ENCODE peak calls at places on chromosomes 5 and 9, in nine cellular contexts. One of them, this sample, is unnamed.
A peak's percentile ranks its signal among the peaks of the same experiment; 100 is the strongest.

GRCh38 chr5:122180146-122180712 is 50.9 kb downstream of the ZNF474 start:
- DNase-seq in Calu3: no peak
- DNase-seq in RWPE1: no peak
- DNase-seq in anterior cingulate cortex: no peak
- DNase-seq in HEK293T: no peak
- DNase-seq in AG04450: no peak
- DNase-seq in AG09319: no peak
- DNase-seq in heart right ventricle: no peak
- DNase-seq in activated naive CD8-positive, alpha-beta T cell treated with anti-CD3 and anti-CD28 coated beads, Interleukin-2, amount 50 U/mL, for 24 hours: no peak
- DNase-seq in this sample: no peak

GRCh38 chr5:82719368-82719767 is 357.8 kb downstream of the TMEM167A start:
- DNase-seq in Calu3: no peak
- DNase-seq in RWPE1: no peak
- DNase-seq in anterior cingulate cortex: no peak
- DNase-seq in HEK293T: no peak
- DNase-seq in AG04450: no peak
- DNase-seq in AG09319: no peak
- DNase-seq in heart right ventricle: no peak
- DNase-seq in activated naive CD8-positive, alpha-beta T cell treated with anti-CD3 and anti-CD28 coated beads, Interleukin-2, amount 50 U/mL, for 24 hours: no peak
- DNase-seq in this sample: peak; percentile 44

GRCh38 chr9:4970970-4971641 is 14.0 kb upstream of the JAK2 start:
- DNase-seq in Calu3: peak; percentile 43
- DNase-seq in RWPE1: no peak
- DNase-seq in anterior cingulate cortex: no peak
- DNase-seq in HEK293T: no peak
- DNase-seq in AG04450: no peak
- DNase-seq in AG09319: no peak
- DNase-seq in heart right ventricle: no peak
- DNase-seq in activated naive CD8-positive, alpha-beta T cell treated with anti-CD3 and anti-CD28 coated beads, Interleukin-2, amount 50 U/mL, for 24 hours: peak; percentile 70
- DNase-seq in this sample: no peak

GRCh38 chr9:97038551-97038908 is 412 bp downstream of the CTSV start:
- DNase-seq in Calu3: no peak
- DNase-seq in RWPE1: peak; percentile 39
- DNase-seq in anterior cingulate cortex: no peak
- DNase-seq in HEK293T: no peak
- DNase-seq in AG04450: no peak
- DNase-seq in AG09319: no peak
- DNase-seq in heart right ventricle: no peak
- DNase-seq in activated naive CD8-positive, alpha-beta T cell treated with anti-CD3 and anti-CD28 coated beads, Interleukin-2, amount 50 U/mL, for 24 hours: no peak
- DNase-seq in this sample: no peak

GRCh38 chr9:87107072-87107471 is 159.8 kb upstream of the GAS1 start:
- DNase-seq in Calu3: no peak
- DNase-seq in RWPE1: peak; percentile 70
- DNase-seq in anterior cingulate cortex: no peak
- DNase-seq in HEK293T: peak; percentile 19
- DNase-seq in AG04450: no peak
- DNase-seq in AG09319: no peak
- DNase-seq in heart right ventricle: no peak
- DNase-seq in activated naive CD8-positive, alpha-beta T cell treated with anti-CD3 and anti-CD28 coated beads, Interleukin-2, amount 50 U/mL, for 24 hours: no peak
- DNase-seq in this sample: no peak

GRCh38 chr9:33263131-33263935 is 1.2 kb downstream of the BAG1 start:
- DNase-seq in Calu3: no peak
- DNase-seq in RWPE1: peak; percentile 23
- DNase-seq in anterior cingulate cortex: no peak
- DNase-seq in HEK293T: no peak
- DNase-seq in AG04450: no peak
- DNase-seq in AG09319: no peak
- DNase-seq in heart right ventricle: no peak
- DNase-seq in activated naive CD8-positive, alpha-beta T cell treated with anti-CD3 and anti-CD28 coated beads, Interleukin-2, amount 50 U/mL, for 24 hours: peak; percentile 19
- DNase-seq in this sample: peak; percentile 7

GRCh38 chr9:134709512-134710270 is 68.1 kb downstream of the COL5A1 start:
- DNase-seq in Calu3: no peak
- DNase-seq in RWPE1: no peak
- DNase-seq in anterior cingulate cortex: no peak
- DNase-seq in HEK293T: no peak
- DNase-seq in AG04450: no peak
- DNase-seq in AG09319: no peak
- DNase-seq in heart right ventricle: peak; percentile 23
- DNase-seq in activated naive CD8-positive, alpha-beta T cell treated with anti-CD3 and anti-CD28 coated beads, Interleukin-2, amount 50 U/mL, for 24 hours: no peak
- DNase-seq in this sample: peak; percentile 27

GRCh38 chr5:39760385-39761198 is 335.8 kb upstream of the DAB2 start:
- DNase-seq in Calu3: no peak
- DNase-seq in RWPE1: peak; percentile 18
- DNase-seq in anterior cingulate cortex: no peak
- DNase-seq in HEK293T: no peak
- DNase-seq in AG04450: peak; percentile 80
- DNase-seq in AG09319: peak; percentile 88
- DNase-seq in heart right ventricle: no peak
- DNase-seq in activated naive CD8-positive, alpha-beta T cell treated with anti-CD3 and anti-CD28 coated beads, Interleukin-2, amount 50 U/mL, for 24 hours: no peak
- DNase-seq in this sample: peak; percentile 96

GRCh38 chr9:136361047-136361756 is 2.3 kb downstream of the DNLZ start:
- DNase-seq in Calu3: no peak
- DNase-seq in RWPE1: no peak
- DNase-seq in anterior cingulate cortex: no peak
- DNase-seq in HEK293T: no peak
- DNase-seq in AG04450: peak; percentile 24
- DNase-seq in AG09319: no peak
- DNase-seq in heart right ventricle: no peak
- DNase-seq in activated naive CD8-positive, alpha-beta T cell treated with anti-CD3 and anti-CD28 coated beads, Interleukin-2, amount 50 U/mL, for 24 hours: no peak
- DNase-seq in this sample: no peak

GRCh38 chr9:136688274-136689107 is 1.2 kb upstream of the AGPAT2 start:
- DNase-seq in Calu3: no peak
- DNase-seq in RWPE1: no peak
- DNase-seq in anterior cingulate cortex: no peak
- DNase-seq in HEK293T: no peak
- DNase-seq in AG04450: no peak
- DNase-seq in AG09319: no peak
- DNase-seq in heart right ventricle: peak; percentile 18
- DNase-seq in activated naive CD8-positive, alpha-beta T cell treated with anti-CD3 and anti-CD28 coated beads, Interleukin-2, amount 50 U/mL, for 24 hours: no peak
- DNase-seq in this sample: no peak

GRCh38 chr5:96712100-96712746 is 50.0 kb downstream of the CAST start:
- DNase-seq in Calu3: no peak
- DNase-seq in RWPE1: no peak
- DNase-seq in anterior cingulate cortex: no peak
- DNase-seq in HEK293T: no peak
- DNase-seq in AG04450: no peak
- DNase-seq in AG09319: no peak
- DNase-seq in heart right ventricle: no peak
- DNase-seq in activated naive CD8-positive, alpha-beta T cell treated with anti-CD3 and anti-CD28 coated beads, Interleukin-2, amount 50 U/mL, for 24 hours: no peak
- DNase-seq in this sample: no peak

GRCh38 chr5:137660349-137660817 is 75.5 kb downstream of the KLHL3 start:
- DNase-seq in Calu3: peak; percentile 78
- DNase-seq in RWPE1: peak; percentile 70
- DNase-seq in anterior cingulate cortex: peak; percentile 42
- DNase-seq in HEK293T: peak; percentile 70
- DNase-seq in AG04450: peak; percentile 67
- DNase-seq in AG09319: peak; percentile 39
- DNase-seq in heart right ventricle: peak; percentile 26
- DNase-seq in activated naive CD8-positive, alpha-beta T cell treated with anti-CD3 and anti-CD28 coated beads, Interleukin-2, amount 50 U/mL, for 24 hours: peak; percentile 71
- DNase-seq in this sample: peak; percentile 69

GRCh38 chr5:32933692-32934091 is 222.6 kb downstream of the NPR3 start:
- DNase-seq in Calu3: no peak
- DNase-seq in RWPE1: no peak
- DNase-seq in anterior cingulate cortex: no peak
- DNase-seq in HEK293T: no peak
- DNase-seq in AG04450: no peak
- DNase-seq in AG09319: no peak
- DNase-seq in heart right ventricle: no peak
- DNase-seq in activated naive CD8-positive, alpha-beta T cell treated with anti-CD3 and anti-CD28 coated beads, Interleukin-2, amount 50 U/mL, for 24 hours: no peak
- DNase-seq in this sample: no peak

GRCh38 chr5:31853398-31854135 is 214.6 kb downstream of the PDZD2 start:
- DNase-seq in Calu3: no peak
- DNase-seq in RWPE1: peak; percentile 21
- DNase-seq in anterior cingulate cortex: no peak
- DNase-seq in HEK293T: no peak
- DNase-seq in AG04450: no peak
- DNase-seq in AG09319: no peak
- DNase-seq in heart right ventricle: no peak
- DNase-seq in activated naive CD8-positive, alpha-beta T cell treated with anti-CD3 and anti-CD28 coated beads, Interleukin-2, amount 50 U/mL, for 24 hours: no peak
- DNase-seq in this sample: no peak

GRCh38 chr9:129624947-129625346 is 1.0 kb upstream of the NTMT1 start:
- DNase-seq in Calu3: no peak
- DNase-seq in RWPE1: no peak
- DNase-seq in anterior cingulate cortex: no peak
- DNase-seq in HEK293T: no peak
- DNase-seq in AG04450: no peak
- DNase-seq in AG09319: no peak
- DNase-seq in heart right ventricle: no peak
- DNase-seq in activated naive CD8-positive, alpha-beta T cell treated with anti-CD3 and anti-CD28 coated beads, Interleukin-2, amount 50 U/mL, for 24 hours: no peak
- DNase-seq in this sample: no peak